ENCODE peak calls at places on chromosomes 4 and X, in five cellular contexts. O is ascending aorta, L is dermis microvascular lymphatic vessel endothelial cell, W is NCI-H1092, N is posterior cingulate gyrus. B is an unnamed sample.

GRCh38 chr4:4247711-4248035 is 350 bp downstream of the TMEM128 start:
- DNase-seq in L (no peak), W (no peak), N (no peak), O (no peak), B (no peak)

GRCh38 chrX:97471071-97471470 is 587.4 kb downstream of the RPA4 start:
- DNase-seq in O (no peak), L (no peak), W (no peak), N (no peak), B (no peak)

GRCh38 chr4:19026281-19026680 is 1004.7 kb upstream of the LCORL start:
- DNase-seq in N (peak; percentile 60), L (no peak), W (no peak), O (no peak), B (no peak)

GRCh38 chr4:77652237-77652897 is 46.7 kb downstream of the CXCL13 start:
- DNase-seq in L (peak; percentile 30), W (no peak), O (no peak), N (no peak), B (no peak)

GRCh38 chr4:117983541-117984451 is 50.5 kb upstream of the NDST3 start:
- DNase-seq in L (no peak), N (no peak), W (no peak), O (no peak), B (no peak)

GRCh38 chr4:42501624-42502401 is 104.5 kb downstream of the SHISA3 start:
- DNase-seq in N (no peak), W (no peak), L (peak; percentile 2), O (no peak), B (no peak)

GRCh38 chr4:55543858-55544257 is 2.9 kb downstream of the CLOCK start:
- DNase-seq in L (peak; percentile 14), W (no peak), O (no peak), N (no peak), B (no peak)

GRCh38 chr4:71558248-71558647 is 219.4 kb downstream of the SLC4A4 start:
- DNase-seq in O (no peak), N (no peak), L (no peak), W (no peak), B (no peak)

GRCh38 chr4:37754410-37755185 is 68.4 kb upstream of the RELL1 start:
- DNase-seq in L (no peak), N (no peak), W (no peak), O (no peak), B (no peak)

GRCh38 chr4:16199132-16199531 is 27.1 kb downstream of the TAPT1 start:
- DNase-seq in W (no peak), O (no peak), L (peak; percentile 49), N (no peak), B (no peak)

GRCh38 chr4:151659631-151660030 is 101.2 kb downstream of the GATB start:
- DNase-seq in N (no peak), L (no peak), O (no peak), W (no peak), B (no peak)

GRCh38 chr4:103075894-103076776 is at the start of gene SLC9B2:
- DNase-seq in N (peak; percentile 65), O (no peak), W (peak; percentile 55), L (peak; percentile 65), B (peak; percentile 29)

GRCh38 chr4:5710065-5710961 is 688 bp upstream of the EVC start:
- DNase-seq in N (no peak), L (peak; percentile 34), O (no peak), W (no peak), B (no peak)

GRCh38 chr4:173181769-173182374 is 13.3 kb downstream of the GALNT7 start:
- DNase-seq in N (no peak), W (no peak), O (no peak), L (peak; percentile 53), B (no peak)

GRCh38 chrX:132710756-132711155 is 221.9 kb upstream of the MBNL3 start:
- DNase-seq in W (no peak), N (no peak), O (no peak), L (no peak), B (no peak)